ENCODE peak calls at places on chromosomes 13 and 19, in four cellular contexts. M is NB4; P is activated T-cell treated with anti-CD3 and anti-CD28 coated beads for 24 hours; O is activated CD8-positive, alpha-beta memory T cell treated with anti-CD3 and anti-CD28 coated beads, Interleukin-2, amount 10 ng/mL, durations not matched to agents 7 days and 5 days. B is an unnamed sample.

GRCh38 chr13:82634946-82635345 is 1247.3 kb downstream of the SLITRK1 start:
- DNase-seq in M (no peak), P (no peak), O (no peak), B (no peak)

GRCh38 chr19:20247016-20247683 is 80.1 kb downstream of the ZNF486 start:
- DNase-seq in M (peak; percentile 48), P (peak; percentile 8), O (no peak), B (no peak)

GRCh38 chr19:5003781-5004180 is 34.9 kb downstream of the KDM4B start:
- DNase-seq in M (no peak), P (no peak), O (no peak), B (no peak)

GRCh38 chr13:113656015-113656588 is 1.9 kb downstream of the ATP4B start:
- DNase-seq in M (no peak), P (no peak), O (no peak), B (no peak)

GRCh38 chr13:109667754-109668360 is 118.5 kb downstream of the IRS2 start:
- DNase-seq in M (peak; percentile 44), P (no peak), O (no peak), B (no peak)

GRCh38 chr19:48752511-48753365 is at the start of gene FUT1:
- DNase-seq in M (peak; percentile 93), P (no peak), O (peak; percentile 52), B (peak; percentile 92)

GRCh38 chr19:54354761-54355160 is 10.0 kb downstream of the LAIR1 start:
- DNase-seq in M (no peak), P (no peak), O (no peak), B (no peak)

GRCh38 chr19:22882797-22883196 is 50.7 kb downstream of the ZNF723 start:
- DNase-seq in M (peak; percentile 81), P (no peak), O (no peak), B (peak; percentile 4)

GRCh38 chr13:95624020-95624419 is 20.5 kb downstream of the DZIP1 start:
- DNase-seq in M (peak; percentile 69), P (no peak), O (no peak), B (no peak)

GRCh38 chr19:9914315-9915207 is 21.8 kb downstream of the OLFM2 start:
- DNase-seq in M (peak; percentile 97), P (peak; percentile 70), O (peak; percentile 89), B (peak; percentile 25)

GRCh38 chr19:18292810-18293641 is 11.6 kb upstream of the JUND start:
- DNase-seq in M (peak; percentile 86), P (no peak), O (peak; percentile 85), B (peak; percentile 63)

GRCh38 chr13:97388385-97388784 is 45.6 kb upstream of the RAP2A start:
- DNase-seq in M (peak; percentile 100), P (no peak), O (no peak), B (no peak)

GRCh38 chr13:53612200-53612599 is 583.6 kb downstream of the OLFM4 start:
- DNase-seq in M (no peak), P (no peak), O (no peak), B (no peak)

GRCh38 chr19:58361900-58362271 is 665 bp downstream of the ZNF497 start:
- DNase-seq in M (peak; percentile 78), P (peak; percentile 27), O (peak; percentile 70), B (peak; percentile 41)

GRCh38 chr13:23547000-23547590 is 23.1 kb upstream of the TNFRSF19 start:
- DNase-seq in M (no peak), P (no peak), O (no peak), B (no peak)

GRCh38 chr19:4432918-4433506 is 24.6 kb downstream of the UBXN6 start:
- DNase-seq in M (no peak), P (no peak), O (no peak), B (no peak)

GRCh38 chr19:24159707-24160106 is 72.7 kb downstream of the ZNF254 start:
- DNase-seq in M (peak; percentile 23), P (no peak), O (no peak), B (no peak)

GRCh38 chr19:3450796-3451411 is 29.4 kb downstream of the SMIM24 start:
- DNase-seq in M (peak; percentile 44), P (no peak), O (peak; percentile 53), B (no peak)

GRCh38 chr19:48152552-48152951 is 17.6 kb downstream of the LIG1 start:
- DNase-seq in M (peak; percentile 86), P (peak; percentile 43), O (peak; percentile 69), B (no peak)

GRCh38 chr19:13843104-13843921 is 33.6 kb upstream of the NANOS3 start:
- DNase-seq in M (no peak), P (no peak), O (no peak), B (no peak)

GRCh38 chr13:43905435-43906031 is 25.8 kb downstream of the LACC1 start:
- DNase-seq in M (peak; percentile 68), P (peak; percentile 6), O (no peak), B (peak; percentile 20)

GRCh38 chr19:17275441-17276175 is 6.1 kb upstream of the ANKLE1 start:
- DNase-seq in M (no peak), P (no peak), O (no peak), B (no peak)